ENCODE peak calls at places on chromosomes 3 and 15, in six cellular contexts. One of them, this sample, is unnamed.

GRCh38 chr15:64067564-64068030 is 21.3 kb upstream of the DAPK2 start:
- DNase-seq in cardiac muscle cell: peak; percentile 75
- DNase-seq in hepatocyte: peak; percentile 82
- DNase-seq in brain microvascular endothelial cell: peak; percentile 60
- DNase-seq in ascending aorta: no peak
- DNase-seq in uterus: peak; percentile 63
- DNase-seq in this sample: peak; percentile 70

GRCh38 chr15:31306036-31306425 is 20.6 kb upstream of the KLF13 start:
- DNase-seq in ascending aorta: no peak
- DNase-seq in hepatocyte: no peak
- DNase-seq in cardiac muscle cell: no peak
- DNase-seq in uterus: no peak
- DNase-seq in brain microvascular endothelial cell: no peak
- DNase-seq in this sample: no peak

GRCh38 chr3:99549220-99549619 is 89.2 kb upstream of the COL8A1 start:
- DNase-seq in uterus: no peak
- DNase-seq in cardiac muscle cell: no peak
- DNase-seq in hepatocyte: no peak
- DNase-seq in brain microvascular endothelial cell: no peak
- DNase-seq in ascending aorta: no peak
- DNase-seq in this sample: no peak

GRCh38 chr3:79255696-79256095 is 512.1 kb downstream of the ROBO1 start:
- DNase-seq in ascending aorta: no peak
- DNase-seq in cardiac muscle cell: no peak
- DNase-seq in brain microvascular endothelial cell: no peak
- DNase-seq in hepatocyte: no peak
- DNase-seq in uterus: no peak
- DNase-seq in this sample: no peak

GRCh38 chr3:194130807-194131589 is 5.0 kb upstream of the HES1 start:
- DNase-seq in ascending aorta: no peak
- DNase-seq in hepatocyte: peak; percentile 73
- DNase-seq in brain microvascular endothelial cell: no peak
- DNase-seq in cardiac muscle cell: peak; percentile 15
- DNase-seq in uterus: no peak
- DNase-seq in this sample: peak; percentile 35

GRCh38 chr3:126837773-126838172 is 133.7 kb downstream of the CHCHD6 start:
- DNase-seq in brain microvascular endothelial cell: no peak
- DNase-seq in cardiac muscle cell: no peak
- DNase-seq in uterus: no peak
- DNase-seq in hepatocyte: no peak
- DNase-seq in ascending aorta: no peak
- DNase-seq in this sample: no peak

GRCh38 chr3:15081960-15082664 is 16.8 kb downstream of the RBSN start:
- DNase-seq in ascending aorta: no peak
- DNase-seq in hepatocyte: no peak
- DNase-seq in brain microvascular endothelial cell: peak; percentile 9
- DNase-seq in cardiac muscle cell: no peak
- DNase-seq in uterus: no peak
- DNase-seq in this sample: peak; percentile 78

GRCh38 chr15:51104512-51104911 is 9.8 kb upstream of the TNFAIP8L3 start:
- DNase-seq in ascending aorta: no peak
- DNase-seq in hepatocyte: no peak
- DNase-seq in brain microvascular endothelial cell: no peak
- DNase-seq in uterus: peak; percentile 93
- DNase-seq in cardiac muscle cell: no peak
- DNase-seq in this sample: peak; percentile 47

GRCh38 chr15:29046946-29047345 is 161.2 kb downstream of the APBA2 start:
- DNase-seq in brain microvascular endothelial cell: no peak
- DNase-seq in uterus: no peak
- DNase-seq in cardiac muscle cell: no peak
- DNase-seq in hepatocyte: no peak
- DNase-seq in ascending aorta: no peak
- DNase-seq in this sample: no peak

GRCh38 chr15:81322708-81323253 is 1.2 kb downstream of the STARD5 start:
- DNase-seq in uterus: no peak
- DNase-seq in hepatocyte: no peak
- DNase-seq in brain microvascular endothelial cell: no peak
- DNase-seq in cardiac muscle cell: no peak
- DNase-seq in ascending aorta: no peak
- DNase-seq in this sample: no peak

GRCh38 chr3:52978109-52978754 is 67.6 kb downstream of the SFMBT1 start:
- DNase-seq in hepatocyte: no peak
- DNase-seq in brain microvascular endothelial cell: no peak
- DNase-seq in uterus: no peak
- DNase-seq in cardiac muscle cell: no peak
- DNase-seq in ascending aorta: no peak
- DNase-seq in this sample: no peak

GRCh38 chr15:32824777-32825176 is 107.0 kb downstream of the GREM1 start:
- DNase-seq in brain microvascular endothelial cell: peak; percentile 87
- DNase-seq in ascending aorta: no peak
- DNase-seq in hepatocyte: no peak
- DNase-seq in uterus: no peak
- DNase-seq in cardiac muscle cell: no peak
- DNase-seq in this sample: no peak

GRCh38 chr15:78915341-78916087 is 29.3 kb downstream of the CTSH start:
- DNase-seq in ascending aorta: peak; percentile 57
- DNase-seq in brain microvascular endothelial cell: no peak
- DNase-seq in uterus: peak; percentile 70
- DNase-seq in hepatocyte: no peak
- DNase-seq in cardiac muscle cell: no peak
- DNase-seq in this sample: no peak

GRCh38 chr3:169245631-169246030 is 417.9 kb downstream of the MECOM start:
- DNase-seq in hepatocyte: no peak
- DNase-seq in brain microvascular endothelial cell: no peak
- DNase-seq in cardiac muscle cell: no peak
- DNase-seq in ascending aorta: no peak
- DNase-seq in uterus: no peak
- DNase-seq in this sample: no peak

GRCh38 chr3:147458995-147459704 is 50.0 kb downstream of the ZIC1 start:
- DNase-seq in cardiac muscle cell: no peak
- DNase-seq in uterus: no peak
- DNase-seq in brain microvascular endothelial cell: no peak
- DNase-seq in ascending aorta: no peak
- DNase-seq in hepatocyte: no peak
- DNase-seq in this sample: no peak

GRCh38 chr3:119662604-119663377 is 2.4 kb upstream of the POPDC2 start:
- DNase-seq in ascending aorta: no peak
- DNase-seq in brain microvascular endothelial cell: no peak
- DNase-seq in uterus: no peak
- DNase-seq in cardiac muscle cell: no peak
- DNase-seq in hepatocyte: no peak
- DNase-seq in this sample: no peak

GRCh38 chr15:71386005-71386404 is 270.7 kb downstream of the THSD4 start:
- DNase-seq in brain microvascular endothelial cell: no peak
- DNase-seq in uterus: no peak
- DNase-seq in hepatocyte: no peak
- DNase-seq in cardiac muscle cell: no peak
- DNase-seq in ascending aorta: no peak
- DNase-seq in this sample: no peak

GRCh38 chr3:195208183-195208582 is 62.8 kb downstream of the XXYLT1 start:
- DNase-seq in hepatocyte: no peak
- DNase-seq in cardiac muscle cell: no peak
- DNase-seq in brain microvascular endothelial cell: no peak
- DNase-seq in ascending aorta: no peak
- DNase-seq in uterus: peak; percentile 13
- DNase-seq in this sample: peak; percentile 15

GRCh38 chr3:106249159-106249558 is 380.3 kb upstream of the CBLB start:
- DNase-seq in ascending aorta: no peak
- DNase-seq in uterus: no peak
- DNase-seq in brain microvascular endothelial cell: no peak
- DNase-seq in hepatocyte: no peak
- DNase-seq in cardiac muscle cell: no peak
- DNase-seq in this sample: no peak

GRCh38 chr3:118991775-118992174 is 42.9 kb downstream of the IGSF11 start:
- DNase-seq in cardiac muscle cell: no peak
- DNase-seq in ascending aorta: no peak
- DNase-seq in uterus: no peak
- DNase-seq in hepatocyte: no peak
- DNase-seq in brain microvascular endothelial cell: no peak
- DNase-seq in this sample: no peak

GRCh38 chr15:89783861-89784685 is 7.9 kb downstream of the MESP2 start:
- DNase-seq in ascending aorta: no peak
- DNase-seq in hepatocyte: no peak
- DNase-seq in uterus: no peak
- DNase-seq in brain microvascular endothelial cell: no peak
- DNase-seq in cardiac muscle cell: no peak
- DNase-seq in this sample: no peak

GRCh38 chr3:46705751-46706572 is 4.8 kb downstream of the TMIE start:
- DNase-seq in uterus: no peak
- DNase-seq in hepatocyte: peak; percentile 48
- DNase-seq in ascending aorta: no peak
- DNase-seq in brain microvascular endothelial cell: peak; percentile 44
- DNase-seq in cardiac muscle cell: no peak
- DNase-seq in this sample: no peak

GRCh38 chr3:126961791-126962461 is 21.0 kb upstream of the PLXNA1 start:
- DNase-seq in ascending aorta: peak; percentile 36
- DNase-seq in uterus: no peak
- DNase-seq in hepatocyte: no peak
- DNase-seq in cardiac muscle cell: no peak
- DNase-seq in brain microvascular endothelial cell: no peak
- DNase-seq in this sample: no peak

GRCh38 chr3:29186131-29186599 is 94.7 kb upstream of the RBMS3 start:
- DNase-seq in ascending aorta: no peak
- DNase-seq in cardiac muscle cell: no peak
- DNase-seq in hepatocyte: no peak
- DNase-seq in uterus: no peak
- DNase-seq in brain microvascular endothelial cell: peak; percentile 82
- DNase-seq in this sample: no peak

GRCh38 chr3:169085827-169086226 is 577.7 kb downstream of the MECOM start:
- DNase-seq in brain microvascular endothelial cell: peak; percentile 89
- DNase-seq in hepatocyte: peak; percentile 12
- DNase-seq in cardiac muscle cell: no peak
- DNase-seq in ascending aorta: no peak
- DNase-seq in uterus: no peak
- DNase-seq in this sample: no peak

GRCh38 chr3:197874064-197874463 is 75.9 kb upstream of the RPL35A start:
- DNase-seq in brain microvascular endothelial cell: no peak
- DNase-seq in hepatocyte: no peak
- DNase-seq in cardiac muscle cell: no peak
- DNase-seq in uterus: no peak
- DNase-seq in ascending aorta: no peak
- DNase-seq in this sample: no peak

GRCh38 chr15:40242671-40243070 is 3.8 kb downstream of the PAK6 start:
- DNase-seq in hepatocyte: no peak
- DNase-seq in cardiac muscle cell: no peak
- DNase-seq in brain microvascular endothelial cell: no peak
- DNase-seq in ascending aorta: no peak
- DNase-seq in uterus: no peak
- DNase-seq in this sample: no peak

GRCh38 chr3:55283441-55283925 is 203.6 kb downstream of the WNT5A start:
- DNase-seq in uterus: no peak
- DNase-seq in hepatocyte: no peak
- DNase-seq in ascending aorta: no peak
- DNase-seq in brain microvascular endothelial cell: no peak
- DNase-seq in cardiac muscle cell: no peak
- DNase-seq in this sample: no peak
- H3K27ac ChIP-seq in uterus: no peak overlapping the region
- H3K27ac ChIP-seq in hepatocyte: no peak overlapping the region
- H3K27ac ChIP-seq in ascending aorta: no peak overlapping the region
- H3K27ac ChIP-seq in brain microvascular endothelial cell: no peak overlapping the region
- H3K27ac ChIP-seq in cardiac muscle cell: no peak overlapping the region
- H3K27ac ChIP-seq in this sample: no peak overlapping the region

DNA sequence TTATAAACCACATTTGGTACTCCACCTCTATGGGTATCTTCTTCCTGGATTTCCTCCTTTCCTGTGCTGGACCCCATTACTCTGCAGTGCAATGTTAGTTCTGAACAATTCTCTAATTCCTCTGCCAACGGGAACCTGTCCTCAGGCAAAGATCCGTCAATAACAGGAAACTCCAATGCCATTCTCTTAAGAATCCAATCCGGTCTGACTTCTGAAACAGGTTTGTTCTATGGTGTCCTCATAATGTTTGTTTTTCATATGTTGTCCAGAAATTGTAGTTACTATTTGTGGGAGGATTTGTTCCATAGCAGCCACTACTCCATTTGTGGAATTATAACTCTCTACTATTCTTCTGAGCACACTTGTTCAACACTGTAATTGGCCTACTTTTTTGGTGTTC is 112.7 kb downstream of the TBL1XR1 start:
- DNase-seq in cardiac muscle cell: no peak
- DNase-seq in hepatocyte: no peak
- DNase-seq in uterus: no peak
- DNase-seq in ascending aorta: no peak
- DNase-seq in brain microvascular endothelial cell: no peak
- DNase-seq in this sample: no peak
- H3K27ac ChIP-seq in cardiac muscle cell: no peak overlapping the region
- H3K27ac ChIP-seq in hepatocyte: no peak overlapping the region
- H3K27ac ChIP-seq in uterus: no peak overlapping the region
- H3K27ac ChIP-seq in ascending aorta: no peak overlapping the region
- H3K27ac ChIP-seq in brain microvascular endothelial cell: no peak overlapping the region
- H3K27ac ChIP-seq in this sample: no peak overlapping the region

DNA sequence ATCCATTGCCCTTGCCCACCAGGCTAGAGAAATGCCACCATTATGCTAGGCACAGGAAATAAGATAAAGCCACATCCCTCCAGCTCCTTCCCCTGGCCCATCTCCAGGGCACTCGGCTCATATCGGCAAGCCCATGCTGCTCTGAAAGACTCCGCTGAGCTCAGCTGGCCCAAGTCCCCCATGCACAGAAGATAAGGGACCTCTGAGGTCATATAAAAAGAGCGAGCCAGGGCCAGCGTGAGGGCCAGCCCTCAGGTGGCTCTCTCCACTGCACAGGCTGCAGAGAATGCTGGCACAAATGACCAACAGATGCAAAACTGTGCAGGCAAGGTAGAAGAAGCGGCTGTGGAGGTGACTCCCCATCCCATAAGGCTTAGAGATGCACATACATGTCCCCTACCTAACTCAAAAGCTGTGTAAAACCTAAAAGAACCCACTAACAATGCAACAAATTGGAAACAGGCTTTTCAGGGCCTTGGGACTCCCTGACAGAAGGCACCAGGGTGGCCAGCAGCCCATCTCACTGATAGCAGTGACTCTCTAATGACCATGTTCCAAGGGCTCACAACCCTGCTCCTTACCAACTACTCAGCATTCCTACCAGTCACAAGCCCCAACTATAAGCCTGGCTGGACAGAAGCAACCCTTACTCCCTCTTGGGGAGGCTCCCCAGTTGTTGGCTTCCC is 3.0 kb downstream of the RAB6B start:
- DNase-seq in brain microvascular endothelial cell: no peak
- DNase-seq in hepatocyte: no peak
- DNase-seq in uterus: no peak
- DNase-seq in cardiac muscle cell: no peak
- DNase-seq in ascending aorta: no peak
- DNase-seq in this sample: peak; percentile 22
- H3K27ac ChIP-seq in brain microvascular endothelial cell: no peak overlapping the region
- H3K27ac ChIP-seq in hepatocyte: no peak overlapping the region
- H3K27ac ChIP-seq in uterus: no peak overlapping the region
- H3K27ac ChIP-seq in cardiac muscle cell: no peak overlapping the region
- H3K27ac ChIP-seq in ascending aorta: no peak overlapping the region
- H3K27ac ChIP-seq in this sample: no peak overlapping the region

DNA sequence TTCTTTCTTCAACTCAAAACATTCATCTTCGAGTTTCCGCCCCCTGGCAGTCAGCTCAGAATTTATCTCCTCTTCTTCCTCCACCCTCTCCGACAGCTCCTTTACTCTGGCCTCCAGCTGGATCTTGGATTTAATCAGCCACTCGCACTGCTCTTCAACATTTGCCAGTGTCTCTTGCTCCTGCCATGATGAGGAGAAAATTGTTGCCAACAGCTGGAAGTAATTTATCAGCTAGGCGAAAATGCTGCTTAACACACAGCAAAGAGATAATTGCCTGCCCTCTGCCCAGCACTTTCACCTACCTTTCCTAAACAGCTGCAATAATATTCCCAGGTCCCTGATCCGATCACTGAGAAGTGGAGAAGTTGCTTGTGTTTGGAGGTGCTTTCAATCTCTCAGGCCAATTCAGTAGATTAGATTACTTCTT is 69.3 kb downstream of the MYH15 start:
- DNase-seq in brain microvascular endothelial cell: no peak
- DNase-seq in hepatocyte: no peak
- DNase-seq in cardiac muscle cell: no peak
- DNase-seq in ascending aorta: no peak
- DNase-seq in uterus: no peak
- DNase-seq in this sample: no peak
- H3K27ac ChIP-seq in brain microvascular endothelial cell: no peak overlapping the region
- H3K27ac ChIP-seq in hepatocyte: no peak overlapping the region
- H3K27ac ChIP-seq in cardiac muscle cell: peak overlapping the region; percentile 27
- H3K27ac ChIP-seq in ascending aorta: no peak overlapping the region
- H3K27ac ChIP-seq in uterus: no peak overlapping the region
- H3K27ac ChIP-seq in this sample: no peak overlapping the region